ENCODE peak calls at places on chromosomes 2 and 18, in five cellular contexts. T, F, K, X and O are unnamed samples.

GRCh38 chr2:189149981-189150380 is 29.6 kb downstream of the COL5A2 start:
- DNase-seq in T (peak), F (no peak), K (peak), X (no peak), O (no peak)

GRCh38 chr2:205706769-205707375 is 24.6 kb downstream of the NRP2 start:
- DNase-seq in T (no peak), F (no peak), K (peak), X (peak), O (no peak)

GRCh38 chr2:151793123-151793522 is 35.1 kb downstream of the ARL5A start:
- DNase-seq in T (no peak), F (no peak), K (no peak), X (no peak), O (no peak)

GRCh38 chr2:103656558-103656957 is 894.7 kb downstream of the TMEM182 start:
- DNase-seq in T (no peak), F (no peak), K (no peak), X (no peak), O (no peak)

GRCh38 chr18:76487076-76487475 is 8.0 kb downstream of the ZNF516 start:
- DNase-seq in T (no peak), F (no peak), K (no peak), X (no peak), O (no peak)

GRCh38 chr2:227509086-227509485 is 37.1 kb downstream of the AGFG1 start:
- DNase-seq in T (no peak), F (no peak), K (no peak), X (no peak), O (no peak)

GRCh38 chr2:190062053-190062452 is 476 bp downstream of the MSTN start:
- DNase-seq in T (no peak), F (no peak), K (no peak), X (no peak), O (no peak)

GRCh38 chr2:206160807-206161179 is 1.1 kb downstream of the EEF1B2 start:
- DNase-seq in T (no peak), F (no peak), K (no peak), X (no peak), O (no peak)

GRCh38 chr2:45074713-45075112 is 65.5 kb upstream of the SIX2 start:
- DNase-seq in T (no peak), F (no peak), K (no peak), X (no peak), O (no peak)

GRCh38 chr2:180519276-180519675 is 461.1 kb upstream of the UBE2E3 start:
- DNase-seq in T (no peak), F (no peak), K (peak), X (no peak), O (no peak)

GRCh38 chr2:113872201-113872600 is 17.7 kb upstream of the ACTR3 start:
- DNase-seq in T (no peak), F (no peak), K (no peak), X (no peak), O (no peak)

GRCh38 chr2:50591642-50592041 is 440.3 kb downstream of the NRXN1 start:
- DNase-seq in T (no peak), F (no peak), K (no peak), X (no peak), O (no peak)

GRCh38 chr2:152508446-152508845 is 173.5 kb downstream of the FMNL2 start:
- DNase-seq in T (no peak), F (no peak), K (peak), X (no peak), O (no peak)

GRCh38 chr2:150169230-150169629 is 318.2 kb downstream of the RND3 start:
- DNase-seq in T (no peak), F (peak), K (peak), X (no peak), O (no peak)

GRCh38 chr2:74690571-74690970 is 36.5 kb downstream of the SEMA4F start:
- DNase-seq in T (peak), F (no peak), K (peak), X (no peak), O (peak)

GRCh38 chr2:191696001-191696400 is 18.1 kb downstream of the NABP1 start:
- DNase-seq in T (no peak), F (no peak), K (peak), X (peak), O (no peak)

GRCh38 chr2:85772019-85772745 is 18.4 kb downstream of the ATOH8 start:
- DNase-seq in T (peak), F (peak), K (peak), X (peak), O (peak)

GRCh38 chr2:227106845-227107759 is 56.9 kb downstream of the COL4A4 start:
- DNase-seq in T (peak), F (no peak), K (peak), X (no peak), O (peak)

GRCh38 chr2:196123679-196124373 is 47.6 kb downstream of the STK17B start:
- DNase-seq in T (no peak), F (no peak), K (peak), X (no peak), O (no peak)

DNA sequence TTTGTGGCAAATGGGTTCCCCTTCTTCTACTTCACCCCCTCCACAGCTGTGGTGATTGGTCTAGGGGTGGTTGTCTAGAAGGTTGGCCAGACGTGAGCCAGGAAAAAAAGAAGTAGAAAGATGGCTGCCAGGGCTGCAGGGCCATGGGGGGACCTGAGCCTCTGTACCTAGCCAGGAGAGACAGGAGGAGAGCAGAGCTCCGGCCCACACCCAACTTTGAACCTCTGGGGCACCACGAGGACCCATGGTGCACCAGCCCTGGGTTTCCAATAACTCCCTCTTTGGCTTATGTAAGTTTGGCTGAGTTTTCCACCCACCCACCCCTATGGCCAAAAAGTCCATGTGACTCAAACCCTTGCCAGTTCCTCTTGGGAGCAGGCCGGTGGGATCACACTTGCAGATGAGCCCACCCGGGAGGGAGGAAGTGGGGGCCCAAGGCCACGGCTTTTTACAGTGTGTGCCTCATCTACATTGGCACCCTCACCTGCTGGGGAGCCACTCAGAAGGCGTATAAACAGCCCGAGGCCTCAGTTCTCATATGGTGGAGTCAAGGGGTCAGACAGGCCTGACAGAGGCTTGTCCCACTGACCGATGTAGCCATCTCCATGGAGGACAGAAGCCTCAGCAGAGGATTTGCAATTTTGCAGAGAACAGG is 293.1 kb upstream of the HDAC4 start:
- DNase-seq in T (no peak), F (no peak), K (no peak), X (no peak), O (no peak)
- TF ChIP-seq CTCF in T (no peak), F (no peak), K (no peak), X (no peak), O (no peak)

GRCh38 chr2:164496421-164496820 is 124.9 kb downstream of the GRB14 start:
- DNase-seq in T (no peak), F (no peak), K (no peak), X (no peak), O (no peak)

GRCh38 chr2:164496881-164497280 is 124.4 kb downstream of the GRB14 start:
- DNase-seq in T (no peak), F (no peak), K (no peak), X (no peak), O (no peak)

GRCh38 chr2:164498841-164499240 is 122.4 kb downstream of the GRB14 start:
- DNase-seq in T (no peak), F (no peak), K (no peak), X (no peak), O (no peak)

GRCh38 chr2:164495491-164496223 is 125.6 kb downstream of the GRB14 start:
- DNase-seq in T (peak), F (no peak), K (peak), X (no peak), O (peak)
- TF ChIP-seq CTCF in T (peak), F (no peak), K (peak), X (peak), O (peak)

GRCh38 chr2:33126552-33126951 is 179.8 kb downstream of the LTBP1 start:
- DNase-seq in T (no peak), F (no peak), K (no peak), X (no peak), O (no peak)
- TF ChIP-seq CTCF in T (no peak), F (no peak), K (peak), X (no peak), O (peak)

GRCh38 chr2:2746731-2747130 is 415.7 kb upstream of the MYT1L start:
- DNase-seq in T (no peak), F (no peak), K (no peak), X (no peak), O (no peak)
- TF ChIP-seq CTCF in T (no peak), F (no peak), K (no peak), X (no peak), O (no peak)

DNA sequence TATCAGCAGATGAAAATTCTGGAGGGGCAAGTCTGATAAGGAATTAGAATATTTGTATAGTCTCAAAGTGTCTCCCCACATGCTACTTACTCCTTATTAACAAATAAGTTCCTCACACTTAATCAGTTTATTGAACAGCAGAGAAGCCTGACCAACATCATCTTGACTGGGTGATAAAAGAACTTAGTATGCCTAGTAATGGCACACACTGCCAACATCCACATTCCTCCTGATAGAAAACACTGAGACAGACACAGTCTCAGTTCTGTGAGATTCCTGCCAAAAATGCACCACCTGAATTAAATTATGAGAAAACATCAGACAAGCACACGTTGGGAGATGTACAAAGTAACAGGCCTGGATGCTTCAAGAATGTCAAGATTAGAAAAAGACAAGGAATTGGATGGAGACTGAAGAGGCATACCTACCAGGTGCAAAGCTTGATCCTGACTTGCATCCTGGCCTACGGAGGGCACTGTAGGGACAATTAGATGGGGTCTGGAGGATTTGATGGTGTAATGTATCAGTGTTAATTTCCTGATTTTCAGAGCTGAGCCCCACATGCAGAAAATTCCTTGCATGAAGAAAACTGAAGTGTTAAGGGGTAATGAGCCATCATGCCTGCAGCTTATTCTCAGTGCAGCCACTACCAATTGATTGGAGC is 200.4 kb upstream of the SH3BP4 start:
- DNase-seq in T (no peak), F (no peak), K (no peak), X (no peak), O (no peak)
- TF ChIP-seq CTCF in T (no peak), F (no peak), K (peak), X (no peak), O (no peak)

GRCh38 chr2:75719616-75720015 is 8.9 kb upstream of the GCFC2 start:
- DNase-seq in T (no peak), F (no peak), K (no peak), X (no peak), O (no peak)

GRCh38 chr2:75720525-75720924 is 9.8 kb upstream of the GCFC2 start:
- DNase-seq in T (no peak), F (no peak), K (no peak), X (no peak), O (no peak)

GRCh38 chr2:75710577-75711253 is at the start of gene GCFC2:
- DNase-seq in T (peak), F (peak), K (peak), X (peak), O (peak)

GRCh38 chr2:75716406-75716805 is 5.7 kb upstream of the GCFC2 start:
- DNase-seq in T (no peak), F (no peak), K (no peak), X (no peak), O (no peak)
- TF ChIP-seq CTCF in T (peak), F (no peak), K (peak), X (peak), O (no peak)

GRCh38 chr2:112480540-112481049 is 1.4 kb upstream of the TTL start:
- DNase-seq in T (no peak), F (no peak), K (no peak), X (no peak), O (no peak)
- TF ChIP-seq CTCF in T (no peak), F (no peak), K (no peak), X (peak), O (no peak)

DNA sequence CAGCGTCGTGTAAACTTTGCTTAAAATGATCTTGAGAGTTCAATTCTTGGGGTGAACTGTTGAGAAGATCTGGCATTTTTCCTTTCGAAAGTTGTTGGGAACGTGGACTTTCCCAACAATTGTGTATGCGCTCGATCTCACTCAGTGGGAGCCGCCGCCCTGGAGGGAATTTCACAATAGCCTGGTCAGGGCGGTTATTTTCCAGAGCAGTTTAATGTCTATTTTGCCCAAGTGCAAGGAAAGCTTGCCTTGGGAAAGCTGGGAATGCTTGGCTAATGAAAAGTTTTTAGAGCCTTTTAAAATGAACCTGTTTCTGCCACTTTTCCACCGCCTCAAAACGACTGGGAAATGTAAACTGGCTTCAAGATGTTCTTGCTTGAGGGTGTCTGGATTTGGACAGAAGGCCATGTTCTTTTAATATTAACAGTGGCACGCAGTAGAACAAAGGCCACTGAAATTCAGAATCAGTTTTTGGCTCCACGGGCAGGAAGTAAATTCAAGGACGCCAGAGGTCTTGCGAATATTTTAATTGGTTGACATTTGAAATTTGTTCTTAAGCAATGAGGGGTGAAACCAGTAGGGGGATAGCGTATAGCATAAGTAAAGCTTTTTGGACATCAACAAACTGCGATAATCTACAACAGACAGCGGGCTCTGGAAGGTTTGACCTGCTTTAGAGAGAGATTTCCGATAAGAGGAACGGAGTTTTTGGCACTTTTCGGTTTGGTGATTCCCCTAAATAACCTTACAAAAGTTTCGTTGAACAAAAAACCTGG is 1.2 kb downstream of the CFLAR start:
- DNase-seq in T (peak), F (no peak), K (peak), X (no peak), O (no peak)
- TF ChIP-seq CTCF in T (peak), F (peak), K (peak), X (peak), O (peak)

GRCh38 chr2:26640331-26640745 is 828 bp downstream of the CIB4 start:
- DNase-seq in T (no peak), F (no peak), K (peak), X (peak), O (no peak)
- TF ChIP-seq CTCF in T (no peak), F (no peak), K (no peak), X (no peak), O (no peak)

GRCh38 chr2:54454922-54455583 is 1.1 kb upstream of the SPTBN1 start:
- DNase-seq in T (no peak), F (no peak), K (peak), X (no peak), O (peak)

GRCh38 chr2:54457326-54458023 is 1.3 kb downstream of the SPTBN1 start:
- DNase-seq in T (no peak), F (no peak), K (peak), X (peak), O (peak)

GRCh38 chr2:54456526-54457325 is 599 bp downstream of the SPTBN1 start:
- DNase-seq in T (no peak), F (no peak), K (peak), X (peak), O (peak)

GRCh38 chr2:54454548-54454921 is 1.6 kb upstream of the SPTBN1 start:
- DNase-seq in T (no peak), F (no peak), K (peak), X (no peak), O (no peak)

DNA sequence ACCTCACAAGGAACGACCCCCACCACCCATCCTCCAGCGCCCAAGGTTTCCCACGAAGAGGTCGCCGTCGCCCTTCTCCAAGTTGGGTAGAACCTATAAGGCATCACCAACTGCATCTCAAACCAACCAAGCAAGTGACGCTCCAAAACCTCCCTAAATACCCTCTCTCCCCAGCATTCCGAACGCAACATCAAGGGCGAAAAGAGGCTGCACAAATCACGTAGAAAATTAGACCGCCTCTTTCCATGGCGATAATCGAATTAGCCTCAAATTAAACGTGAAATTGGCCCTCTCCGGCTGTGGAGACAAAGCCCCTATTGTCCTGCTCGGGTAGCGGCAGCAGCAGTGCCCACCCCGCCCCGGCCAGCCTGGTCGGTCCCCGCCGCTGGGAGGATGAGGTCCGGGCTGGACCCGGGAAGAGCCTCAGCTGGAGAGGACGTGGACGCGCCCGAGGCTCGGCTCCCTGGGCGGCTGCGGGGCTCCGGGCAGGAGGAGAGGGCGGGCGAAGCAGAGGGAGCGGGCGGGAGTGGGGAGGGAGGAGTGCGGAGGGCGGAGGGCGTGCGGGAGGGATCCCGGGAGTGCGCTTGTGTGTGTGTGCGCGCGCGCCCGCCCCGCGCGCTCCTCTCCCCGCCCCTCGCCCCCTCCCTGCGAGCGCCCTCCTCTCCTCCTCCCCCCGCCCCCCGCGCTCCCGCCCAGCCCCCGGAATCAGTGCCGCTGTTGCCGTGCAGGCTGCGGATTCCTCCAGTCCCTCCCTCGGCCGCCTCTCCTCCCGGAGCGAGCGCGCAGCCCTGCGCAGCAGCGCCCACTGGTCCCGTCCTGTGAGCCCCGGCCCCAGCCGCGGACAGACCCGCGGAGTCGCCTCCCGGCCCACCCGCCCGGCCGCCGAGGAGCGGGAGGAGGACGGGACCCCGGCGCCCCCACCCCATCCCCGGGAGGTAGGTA is at the start of gene SPTBN1:
- DNase-seq in T (peak), F (peak), K (peak), X (peak), O (peak)
- TF ChIP-seq CTCF in T (no peak), F (no peak), K (no peak), X (no peak), O (no peak)